ENCODE peak calls at places on chromosomes 13 and 19, in six cellular contexts. A is IMR-90, M is esophagus squamous epithelium, U is stomach, O is body of pancreas, F is breast epithelium. Q is an unnamed sample.

GRCh38 chr13:113764793-113765190 is 5.8 kb downstream of the TMEM255B start:
- DNase-seq in M (no peak), O (no peak), A (no peak), U (no peak), F (peak; percentile 25), Q (no peak)

GRCh38 chr19:23913931-23914330 is 755 bp upstream of the ZNF726 start:
- DNase-seq in O (no peak), M (no peak), A (no peak), F (no peak), U (no peak), Q (no peak)

GRCh38 chr19:38928406-38929001 is 2.1 kb downstream of the SARS2 start:
- DNase-seq in F (no peak), A (no peak), U (no peak), M (no peak), O (no peak), Q (no peak)

GRCh38 chr19:22545751-22546150 is 88.4 kb upstream of the ZNF492 start:
- DNase-seq in A (no peak), U (no peak), M (no peak), O (peak; percentile 54), F (peak; percentile 70), Q (no peak)

GRCh38 chr13:21616880-21617279 is 12.9 kb upstream of the MICU2 start:
- DNase-seq in A (no peak), M (no peak), F (no peak), O (no peak), U (no peak), Q (no peak)

GRCh38 chr13:49308104-49308875 is 60.6 kb downstream of the CDADC1 start:
- DNase-seq in A (peak; percentile 66), U (peak; percentile 86), M (no peak), F (peak; percentile 68), O (peak; percentile 89), Q (no peak)

GRCh38 chr13:86960876-86961275 is 710.3 kb upstream of the SLITRK5 start:
- DNase-seq in F (no peak), M (no peak), O (no peak), A (peak; percentile 33), U (no peak), Q (no peak)

GRCh38 chr19:13428352-13428751 is 77.9 kb downstream of the CACNA1A start:
- DNase-seq in M (no peak), O (no peak), U (no peak), A (peak; percentile 17), F (no peak), Q (no peak)

GRCh38 chr13:94480672-94481145 is 1.2 kb upstream of the DCT start:
- DNase-seq in A (peak; percentile 20), O (no peak), F (no peak), U (no peak), M (no peak), Q (no peak)

GRCh38 chr13:102597029-102598015 is 536 bp downstream of the TPP2 start:
- DNase-seq in F (no peak), U (no peak), A (peak; percentile 52), O (peak; percentile 16), M (no peak), Q (no peak)

GRCh38 chr19:39752390-39752789 is 14.6 kb upstream of the CLC start:
- DNase-seq in F (no peak), M (no peak), A (no peak), O (no peak), U (no peak), Q (no peak)

GRCh38 chr19:45528149-45528743 is 21.0 kb downstream of the VASP start:
- DNase-seq in F (no peak), U (no peak), A (peak; percentile 56), O (peak; percentile 62), M (no peak), Q (no peak)

GRCh38 chr19:5563941-5564612 is 3.7 kb downstream of the TINCR start:
- DNase-seq in M (no peak), O (no peak), U (no peak), A (peak; percentile 37), F (no peak), Q (no peak)

GRCh38 chr19:45863840-45864628 is at the start of gene FOXA3:
- DNase-seq in M (no peak), U (peak; percentile 81), A (peak; percentile 17), O (peak; percentile 82), F (no peak), Q (no peak)

GRCh38 chr19:47122359-47123335 is 8.0 kb upstream of the SAE1 start:
- DNase-seq in F (no peak), A (peak; percentile 83), M (no peak), O (no peak), U (no peak), Q (no peak)

GRCh38 chr13:21703846-21704245 is 33.0 kb downstream of the FGF9 start:
- DNase-seq in U (no peak), A (no peak), O (no peak), M (no peak), F (no peak), Q (no peak)

GRCh38 chr19:35959040-35959967 is 23.1 kb downstream of the LRFN3 start:
- DNase-seq in M (no peak), O (no peak), A (no peak), F (no peak), U (peak; percentile 60), Q (no peak)

GRCh38 chr13:113746671-113747070 is 12.4 kb upstream of the TMEM255B start:
- DNase-seq in U (no peak), F (no peak), O (peak; percentile 2), A (no peak), M (no peak), Q (no peak)

GRCh38 chr19:1446713-1447564 is 3.0 kb upstream of the APC2 start:
- DNase-seq in O (no peak), A (no peak), M (no peak), U (no peak), F (no peak), Q (no peak)

GRCh38 chr13:113288880-113289279 is 8.2 kb upstream of the LAMP1 start:
- DNase-seq in U (no peak), A (no peak), F (no peak), M (no peak), O (no peak), Q (no peak)

GRCh38 chr19:27774337-27774736 is 1438.6 kb downstream of the UQCRFS1 start:
- DNase-seq in A (no peak), O (no peak), M (no peak), F (no peak), U (no peak), Q (no peak)

DNA sequence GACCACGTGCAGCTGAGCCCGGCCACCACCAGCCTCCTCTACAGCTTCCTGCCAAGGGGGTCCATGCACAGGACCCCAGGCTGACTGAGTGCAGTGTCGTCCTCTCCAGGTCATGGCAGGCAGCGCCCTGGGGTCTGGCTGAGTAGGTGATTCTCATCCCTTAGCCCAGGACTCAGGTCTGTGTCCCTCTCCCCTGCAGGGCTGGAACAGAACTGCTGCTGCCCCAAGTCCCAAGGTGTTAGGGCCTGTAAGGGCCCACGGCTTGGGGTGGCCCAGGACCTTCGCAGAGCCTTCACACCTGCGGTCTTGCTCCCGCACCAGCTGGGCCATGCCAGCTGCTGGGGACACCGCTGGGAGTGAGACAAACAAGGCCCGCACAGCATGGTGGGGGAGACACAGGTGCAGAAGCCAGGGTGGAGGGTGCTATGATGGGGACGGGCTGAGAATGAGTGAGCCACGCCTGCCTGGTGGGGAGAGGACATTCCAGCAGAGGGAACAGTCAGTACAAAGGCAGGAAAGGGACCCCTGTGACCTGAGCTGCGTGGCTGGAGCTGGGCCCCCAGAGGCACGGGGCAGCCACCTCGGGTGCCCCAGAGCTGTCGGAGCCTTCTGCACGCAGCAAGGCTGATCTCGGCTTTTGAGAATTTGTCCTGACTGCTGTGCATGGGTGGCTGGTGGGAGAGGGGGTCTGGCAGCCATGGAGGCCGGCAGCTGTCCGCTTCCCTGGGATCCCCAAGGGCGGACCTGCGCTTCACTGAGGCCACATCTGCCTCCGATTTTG is 11.9 kb downstream of the PLEKHF1 start:
- DNase-seq in A (no peak), U (no peak), F (no peak), O (no peak), M (no peak), Q (no peak)
- H3K4me1 ChIP-seq in A (no peaks in the 10 kb centered on the region), U (peaks cover 69% of the 10 kb centered on the region), F (peaks cover 25% of the 10 kb centered on the region), O (peaks cover 22% of the 10 kb centered on the region), M (peaks cover 100% of the 10 kb centered on the region), Q (peaks cover 90% of the 10 kb centered on the region)

DNA sequence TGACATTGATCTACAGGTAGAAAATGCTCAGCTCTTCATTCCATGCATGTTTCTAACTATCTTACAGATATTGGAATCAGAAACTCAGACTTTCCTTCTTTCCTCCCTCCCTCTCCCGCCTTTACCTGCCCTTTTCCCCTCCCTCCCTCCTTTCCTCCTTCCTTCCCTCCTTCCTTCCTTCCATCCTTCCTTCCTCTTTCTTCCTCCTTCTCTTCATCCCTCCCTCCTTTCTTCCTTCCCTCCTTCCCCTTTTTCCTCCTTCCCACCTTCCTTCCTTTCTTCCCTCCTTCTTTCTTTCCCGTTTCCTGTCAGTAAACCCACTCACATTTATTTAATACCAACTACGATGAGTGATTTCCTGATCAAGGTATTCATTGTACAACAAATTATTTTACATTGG is 113.4 kb upstream of the IRS2 start:
- DNase-seq in F (no peak), M (no peak), U (no peak), A (no peak), O (no peak), Q (no peak)
- TF ChIP-seq POLR2A in F (no peak), M (no peak), U (no peak), A (no peak), O (no peak), Q (no peak)

GRCh38 chr19:58336820-58337219 is 10.0 kb downstream of the ZSCAN22 start:
- DNase-seq in F (no peak), A (no peak), M (no peak), O (no peak), U (no peak), Q (no peak)

GRCh38 chr19:58338336-58338735 is 11.5 kb downstream of the ZSCAN22 start:
- DNase-seq in M (no peak), U (no peak), A (no peak), F (no peak), O (no peak), Q (no peak)

GRCh38 chr19:58334691-58335249 is 8.0 kb downstream of the ZSCAN22 start:
- DNase-seq in F (no peak), U (no peak), O (no peak), A (no peak), M (no peak), Q (no peak)

GRCh38 chr19:58335630-58336029 is 8.8 kb downstream of the ZSCAN22 start:
- DNase-seq in M (no peak), O (no peak), U (no peak), A (no peak), F (no peak), Q (no peak)

GRCh38 chr19:58336216-58336615 is 9.4 kb downstream of the ZSCAN22 start:
- DNase-seq in M (no peak), U (no peak), A (no peak), O (no peak), F (no peak), Q (no peak)
- H3K27ac ChIP-seq in M (no peak overlapping the region), U (no peak overlapping the region), A (no peak overlapping the region), O (no peak overlapping the region), F (no peak overlapping the region), Q (no peak overlapping the region)

DNA sequence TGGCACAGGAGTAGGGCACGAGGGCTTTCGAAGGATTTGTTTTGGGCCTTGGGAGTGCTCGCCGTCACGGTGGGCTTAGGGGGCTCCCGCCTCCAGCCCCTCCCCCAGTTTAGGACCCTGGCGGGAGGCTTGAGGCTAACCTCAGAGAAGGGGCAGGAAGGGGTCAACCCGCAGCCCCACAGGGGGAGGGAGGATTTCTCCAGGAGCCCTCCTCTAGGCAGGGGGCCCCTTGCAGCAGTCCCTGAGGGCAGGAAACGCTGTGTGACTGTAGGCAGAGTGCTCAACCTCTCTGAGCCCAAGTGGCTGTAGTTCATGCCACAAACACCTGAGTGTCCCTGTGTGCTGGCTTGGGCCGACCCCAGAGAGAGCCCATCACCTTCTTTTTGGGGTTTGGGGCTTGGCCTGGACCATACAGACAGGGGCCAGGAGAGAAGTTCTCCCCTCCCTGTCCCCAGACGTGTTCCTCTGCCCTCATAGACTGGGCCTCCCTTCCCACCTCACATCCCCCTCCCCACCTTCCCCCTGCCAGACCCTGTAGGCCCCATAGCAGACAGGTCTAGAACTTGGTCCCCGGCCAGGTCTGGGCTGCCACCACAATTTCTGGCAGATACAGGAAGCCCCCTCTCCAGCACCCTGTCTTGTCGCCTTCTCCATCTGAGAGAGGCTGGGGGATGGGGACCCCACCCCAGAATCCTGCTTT is 8.1 kb downstream of the ISYNA1 start:
- DNase-seq in M (no peak), F (no peak), O (peak; percentile 13), A (no peak), U (no peak), Q (no peak)
- H3K4me1 ChIP-seq in M (peaks cover 84% of the 10 kb centered on the region), F (peaks cover 14% of the 10 kb centered on the region), O (peaks cover 31% of the 10 kb centered on the region), A (peaks cover 19% of the 10 kb centered on the region), U (peaks cover 63% of the 10 kb centered on the region), Q (peaks cover 82% of the 10 kb centered on the region)